ENCODE peak calls at places on chromosomes 11 and 22, in five cellular contexts. One of them, this sample, is unnamed.
A peak's percentile ranks its signal among the peaks of the same experiment; 100 is the strongest.

GRCh38 chr11:111846063-111846462 is 25.3 kb downstream of the ALG9 start:
- DNase-seq in stomach: no peak
- DNase-seq in A549: no peak
- DNase-seq in heart left ventricle: no peak
- DNase-seq in gastrocnemius medialis: no peak
- DNase-seq in this sample: no peak

GRCh38 chr11:112225753-112226061 is 521 bp upstream of the PTS start:
- DNase-seq in gastrocnemius medialis: no peak
- DNase-seq in stomach: no peak
- DNase-seq in heart left ventricle: no peak
- DNase-seq in A549: no peak
- DNase-seq in this sample: no peak

GRCh38 chr11:107921997-107922396 is 6.3 kb upstream of the RAB39A start:
- DNase-seq in heart left ventricle: no peak
- DNase-seq in A549: no peak
- DNase-seq in stomach: no peak
- DNase-seq in gastrocnemius medialis: no peak
- DNase-seq in this sample: no peak

GRCh38 chr22:35637943-35638342 is 10.3 kb upstream of the APOL6 start:
- DNase-seq in gastrocnemius medialis: no peak
- DNase-seq in A549: no peak
- DNase-seq in heart left ventricle: no peak
- DNase-seq in stomach: no peak
- DNase-seq in this sample: no peak

GRCh38 chr11:111938687-111939160 is 1.6 kb downstream of the DIXDC1 start:
- DNase-seq in heart left ventricle: no peak
- DNase-seq in gastrocnemius medialis: no peak
- DNase-seq in A549: no peak
- DNase-seq in stomach: no peak
- DNase-seq in this sample: no peak

GRCh38 chr11:9052316-9052715 is 39.1 kb downstream of the SCUBE2 start:
- DNase-seq in heart left ventricle: no peak
- DNase-seq in A549: no peak
- DNase-seq in gastrocnemius medialis: no peak
- DNase-seq in stomach: no peak
- DNase-seq in this sample: no peak

GRCh38 chr11:44402466-44403075 is 92.6 kb upstream of the ALX4 start:
- DNase-seq in stomach: no peak
- DNase-seq in A549: no peak
- DNase-seq in heart left ventricle: no peak
- DNase-seq in gastrocnemius medialis: no peak
- DNase-seq in this sample: no peak

GRCh38 chr11:119093951-119094815 is 7.5 kb downstream of the DPAGT1 start:
- DNase-seq in gastrocnemius medialis: no peak
- DNase-seq in A549: no peak
- DNase-seq in stomach: peak; percentile 37
- DNase-seq in heart left ventricle: no peak
- DNase-seq in this sample: no peak

GRCh38 chr22:17370036-17370765 is 941 bp downstream of the CECR2 start:
- DNase-seq in stomach: no peak
- DNase-seq in gastrocnemius medialis: no peak
- DNase-seq in heart left ventricle: peak; percentile 17
- DNase-seq in A549: no peak
- DNase-seq in this sample: peak; percentile 39

GRCh38 chr11:35390737-35391682 is 28.3 kb downstream of the SLC1A2 start:
- DNase-seq in A549: peak; percentile 73
- DNase-seq in heart left ventricle: no peak
- DNase-seq in stomach: peak; percentile 59
- DNase-seq in gastrocnemius medialis: no peak
- DNase-seq in this sample: peak; percentile 62

GRCh38 chr11:19071255-19071654 is 10.7 kb upstream of the MRGPRX2 start:
- DNase-seq in stomach: peak; percentile 72
- DNase-seq in gastrocnemius medialis: peak; percentile 16
- DNase-seq in A549: peak; percentile 90
- DNase-seq in heart left ventricle: peak; percentile 61
- DNase-seq in this sample: peak; percentile 85

GRCh38 chr11:46389450-46390330 is 1.9 kb downstream of the CHRM4 start:
- DNase-seq in A549: peak; percentile 82
- DNase-seq in stomach: peak; percentile 73
- DNase-seq in heart left ventricle: peak; percentile 58
- DNase-seq in gastrocnemius medialis: no peak
- DNase-seq in this sample: peak; percentile 80

GRCh38 chr22:38462960-38463784 is 4.7 kb upstream of the KDELR3 start:
- DNase-seq in stomach: no peak
- DNase-seq in gastrocnemius medialis: no peak
- DNase-seq in heart left ventricle: peak; percentile 77
- DNase-seq in A549: no peak
- DNase-seq in this sample: no peak

GRCh38 chr11:31903225-31904074 is 92.3 kb upstream of the PAX6 start:
- DNase-seq in heart left ventricle: peak; percentile 36
- DNase-seq in stomach: no peak
- DNase-seq in A549: no peak
- DNase-seq in gastrocnemius medialis: peak; percentile 53
- DNase-seq in this sample: no peak

GRCh38 chr11:108616549-108616948 is 23.0 kb upstream of the EXPH5 start:
- DNase-seq in A549: peak; percentile 88
- DNase-seq in stomach: no peak
- DNase-seq in heart left ventricle: no peak
- DNase-seq in gastrocnemius medialis: no peak
- DNase-seq in this sample: no peak

GRCh38 chr11:75113049-75113448 is 16.4 kb upstream of the OR2AT4 start:
- DNase-seq in gastrocnemius medialis: no peak
- DNase-seq in heart left ventricle: no peak
- DNase-seq in A549: no peak
- DNase-seq in stomach: no peak
- DNase-seq in this sample: no peak

GRCh38 chr11:18171377-18172000 is 1.1 kb upstream of the MRGPRX4 start:
- DNase-seq in A549: peak; percentile 45
- DNase-seq in gastrocnemius medialis: no peak
- DNase-seq in heart left ventricle: no peak
- DNase-seq in stomach: no peak
- DNase-seq in this sample: no peak

GRCh38 chr11:20007386-20007785 is 152.9 kb downstream of the DBX1 start:
- DNase-seq in heart left ventricle: peak; percentile 35
- DNase-seq in gastrocnemius medialis: peak; percentile 10
- DNase-seq in stomach: no peak
- DNase-seq in A549: no peak
- DNase-seq in this sample: peak; percentile 49

GRCh38 chr11:38460901-38461300 is 1862.9 kb upstream of the RAG2 start:
- DNase-seq in A549: no peak
- DNase-seq in stomach: peak; percentile 71
- DNase-seq in gastrocnemius medialis: no peak
- DNase-seq in heart left ventricle: peak; percentile 25
- DNase-seq in this sample: peak; percentile 71

GRCh38 chr11:15918674-15919073 is 437.7 kb downstream of the SOX6 start:
- DNase-seq in gastrocnemius medialis: no peak
- DNase-seq in stomach: no peak
- DNase-seq in A549: no peak
- DNase-seq in heart left ventricle: no peak
- DNase-seq in this sample: no peak

DNA sequence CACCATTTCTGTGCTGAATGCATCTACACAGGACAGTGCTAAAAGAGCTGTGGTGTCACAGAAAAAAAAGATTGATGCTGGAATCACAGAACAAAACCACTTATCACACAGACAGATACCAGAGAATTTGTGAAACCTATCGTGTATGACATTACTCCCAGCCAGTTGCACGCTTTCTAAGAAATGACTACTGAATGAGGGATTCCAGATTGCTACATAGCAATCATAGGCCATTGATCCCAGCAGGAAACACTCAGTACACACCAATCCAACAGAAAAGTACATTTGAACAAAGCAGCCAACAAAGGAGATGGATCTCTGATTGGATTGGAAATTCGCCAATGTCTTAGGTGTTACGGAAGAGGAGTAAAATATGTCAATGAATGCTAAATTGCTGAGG is 4.8 kb upstream of the OR8H1 start:
- DNase-seq in A549: no peak
- DNase-seq in stomach: no peak
- DNase-seq in heart left ventricle: no peak
- DNase-seq in gastrocnemius medialis: no peak
- DNase-seq in this sample: no peak
- H3K4me3 ChIP-seq in A549: no peak overlapping the region
- H3K4me3 ChIP-seq in stomach: no peak overlapping the region
- H3K4me3 ChIP-seq in heart left ventricle: no peak overlapping the region
- H3K4me3 ChIP-seq in gastrocnemius medialis: no peak overlapping the region
- H3K4me3 ChIP-seq in this sample: no peak overlapping the region

GRCh38 chr11:76798202-76798581 is 15.0 kb downstream of the TSKU start:
- DNase-seq in stomach: no peak
- DNase-seq in heart left ventricle: no peak
- DNase-seq in gastrocnemius medialis: no peak
- DNase-seq in A549: no peak
- DNase-seq in this sample: no peak

GRCh38 chr11:76800466-76801200 is 17.5 kb downstream of the TSKU start:
- DNase-seq in gastrocnemius medialis: no peak
- DNase-seq in heart left ventricle: peak; percentile 2
- DNase-seq in A549: no peak
- DNase-seq in stomach: no peak
- DNase-seq in this sample: peak; percentile 83

GRCh38 chr11:76798656-76799055 is 15.5 kb downstream of the TSKU start:
- DNase-seq in gastrocnemius medialis: no peak
- DNase-seq in A549: no peak
- DNase-seq in stomach: no peak
- DNase-seq in heart left ventricle: no peak
- DNase-seq in this sample: no peak

GRCh38 chr11:76797341-76798201 is 14.4 kb downstream of the TSKU start:
- DNase-seq in A549: no peak
- DNase-seq in heart left ventricle: peak; percentile 5
- DNase-seq in gastrocnemius medialis: no peak
- DNase-seq in stomach: no peak
- DNase-seq in this sample: no peak

GRCh38 chr11:76799061-76799804 is 16.1 kb downstream of the TSKU start:
- DNase-seq in gastrocnemius medialis: peak; percentile 61
- DNase-seq in A549: peak; percentile 89
- DNase-seq in stomach: peak; percentile 86
- DNase-seq in heart left ventricle: peak; percentile 88
- DNase-seq in this sample: peak; percentile 78
- TF ChIP-seq POLR2A in gastrocnemius medialis: no peak
- TF ChIP-seq POLR2A in A549: no peak
- TF ChIP-seq POLR2A in stomach: no peak
- TF ChIP-seq POLR2A in heart left ventricle: peak; percentile 37
- TF ChIP-seq POLR2A in this sample: no peak

GRCh38 chr22:46533434-46533833 is 4.0 kb downstream of the CELSR1 start:
- DNase-seq in heart left ventricle: no peak
- DNase-seq in gastrocnemius medialis: no peak
- DNase-seq in A549: peak; percentile 87
- DNase-seq in stomach: no peak
- DNase-seq in this sample: no peak
- H3K4me3 ChIP-seq in heart left ventricle: no peak overlapping the region
- H3K4me3 ChIP-seq in gastrocnemius medialis: no peak overlapping the region
- H3K4me3 ChIP-seq in A549: peak overlapping the region; percentile 53
- H3K4me3 ChIP-seq in stomach: peak overlapping the region; percentile 9
- H3K4me3 ChIP-seq in this sample: no peak overlapping the region

GRCh38 chr11:1924121-1924520 is 4.6 kb downstream of the TNNT3 start:
- DNase-seq in gastrocnemius medialis: no peak
- DNase-seq in stomach: no peak
- DNase-seq in heart left ventricle: peak; percentile 10
- DNase-seq in A549: no peak
- DNase-seq in this sample: no peak
- TF ChIP-seq POLR2A in gastrocnemius medialis: no peak
- TF ChIP-seq POLR2A in stomach: no peak
- TF ChIP-seq POLR2A in heart left ventricle: no peak
- TF ChIP-seq POLR2A in A549: no peak
- TF ChIP-seq POLR2A in this sample: no peak

GRCh38 chr22:30078320-30079311 is 1.6 kb upstream of the HORMAD2 start:
- DNase-seq in A549: no peak
- DNase-seq in stomach: no peak
- DNase-seq in gastrocnemius medialis: no peak
- DNase-seq in heart left ventricle: no peak
- DNase-seq in this sample: no peak

GRCh38 chr22:30086496-30086895 is 6.2 kb downstream of the HORMAD2 start:
- DNase-seq in gastrocnemius medialis: no peak
- DNase-seq in A549: no peak
- DNase-seq in stomach: no peak
- DNase-seq in heart left ventricle: no peak
- DNase-seq in this sample: no peak

GRCh38 chr22:30079952-30080533 is at the start of gene HORMAD2:
- DNase-seq in stomach: no peak
- DNase-seq in A549: no peak
- DNase-seq in heart left ventricle: no peak
- DNase-seq in gastrocnemius medialis: no peak
- DNase-seq in this sample: no peak

GRCh38 chr22:30077279-30077678 is 3.0 kb upstream of the HORMAD2 start:
- DNase-seq in A549: no peak
- DNase-seq in heart left ventricle: no peak
- DNase-seq in gastrocnemius medialis: no peak
- DNase-seq in stomach: no peak
- DNase-seq in this sample: no peak

GRCh38 chr22:30080805-30081204 is 541 bp downstream of the HORMAD2 start:
- DNase-seq in A549: no peak
- DNase-seq in gastrocnemius medialis: no peak
- DNase-seq in stomach: no peak
- DNase-seq in heart left ventricle: no peak
- DNase-seq in this sample: no peak
- H3K4me3 ChIP-seq in A549: no peak overlapping the region
- H3K4me3 ChIP-seq in gastrocnemius medialis: no peak overlapping the region
- H3K4me3 ChIP-seq in stomach: no peak overlapping the region
- H3K4me3 ChIP-seq in heart left ventricle: no peak overlapping the region
- H3K4me3 ChIP-seq in this sample: no peak overlapping the region

DNA sequence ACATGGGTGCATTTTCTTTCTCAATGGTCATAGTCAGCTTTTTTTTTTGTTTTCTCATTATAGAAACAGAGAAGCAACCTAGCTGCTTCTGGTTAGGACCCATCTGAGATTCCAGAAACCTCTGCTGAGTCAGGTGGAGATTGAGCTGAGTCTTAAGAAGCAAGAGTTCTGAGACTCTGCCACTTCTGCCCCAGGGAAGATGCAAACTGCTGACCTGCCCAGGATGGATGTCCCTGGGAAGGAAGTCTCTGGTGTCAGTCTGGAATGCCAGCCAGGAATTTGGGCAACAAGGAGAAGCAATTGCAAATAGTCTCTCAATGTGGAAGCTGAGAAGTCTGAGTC is 181.0 kb downstream of the ETS1 start:
- DNase-seq in heart left ventricle: no peak
- DNase-seq in stomach: no peak
- DNase-seq in gastrocnemius medialis: no peak
- DNase-seq in A549: no peak
- DNase-seq in this sample: no peak
- TF ChIP-seq POLR2A in heart left ventricle: no peak
- TF ChIP-seq POLR2A in stomach: no peak
- TF ChIP-seq POLR2A in gastrocnemius medialis: no peak
- TF ChIP-seq POLR2A in A549: no peak
- TF ChIP-seq POLR2A in this sample: no peak